ENCODE peak calls at places on chromosomes 7 and 10, in eight cellular contexts. Z is GM13977, L is Ammon's horn, B is BJ, N is iris pigment epithelial cell, W is HEK293T, H is posterior cingulate gyrus, Q is GF-D8. X is an unnamed sample.

GRCh38 chr10:103448751-103449150 is 3.4 kb downstream of the CALHM2 start:
- DNase-seq in Z (no peak), L (no peak), B (no peak), N (peak), W (no peak), H (no peak), Q (no peak), X (no peak)

GRCh38 chr7:26593405-26593804 is 271.0 kb downstream of the SKAP2 start:
- DNase-seq in Z (no peak), L (no peak), B (no peak), N (no peak), W (no peak), H (no peak), Q (no peak), X (no peak)

GRCh38 chr10:127198307-127198706 is 1.9 kb upstream of the INSYN2A start:
- DNase-seq in Z (no peak), L (no peak), B (no peak), N (no peak), W (no peak), H (no peak), Q (no peak), X (no peak)

GRCh38 chr7:157979631-157980340 is 607.8 kb downstream of the PTPRN2 start:
- DNase-seq in Z (no peak), L (no peak), B (no peak), N (no peak), W (no peak), H (no peak), Q (no peak), X (no peak)

GRCh38 chr7:101507791-101508252 is 121.3 kb downstream of the MYL10 start:
- DNase-seq in Z (peak), L (peak), B (no peak), N (peak), W (peak), H (no peak), Q (no peak), X (no peak)

GRCh38 chr7:40944981-40945585 is 757.8 kb downstream of the INHBA start:
- DNase-seq in Z (no peak), L (no peak), B (no peak), N (no peak), W (no peak), H (no peak), Q (no peak), X (no peak)

GRCh38 chr10:93941603-93942002 is 47.8 kb downstream of the SLC35G1 start:
- DNase-seq in Z (no peak), L (no peak), B (no peak), N (no peak), W (no peak), H (no peak), Q (no peak), X (no peak)

GRCh38 chr7:118005021-118005420 is 131.8 kb upstream of the CTTNBP2 start:
- DNase-seq in Z (no peak), L (peak), B (no peak), N (no peak), W (no peak), H (no peak), Q (no peak), X (peak)

GRCh38 chr7:77580762-77581350 is 43.8 kb downstream of the PTPN12 start:
- DNase-seq in Z (no peak), L (no peak), B (peak), N (peak), W (no peak), H (no peak), Q (no peak), X (no peak)

GRCh38 chr10:123480845-123481244 is 185.3 kb upstream of the GPR26 start:
- DNase-seq in Z (no peak), L (no peak), B (no peak), N (no peak), W (no peak), H (no peak), Q (no peak), X (no peak)